ENCODE peak calls at places on chromosomes 16 and 17, in five cellular contexts. One of them, this sample, is unnamed.

GRCh38 chr17:68289936-68290267 is 1.0 kb downstream of the SLC16A6 start:
- DNase-seq in H1: no peak
- DNase-seq in trophoblast cell: no peak
- DNase-seq in mesenchymal stem cell: peak
- DNase-seq in H9: no peak
- DNase-seq in this sample: no peak

GRCh38 chr17:28705074-28705659 is 6.5 kb downstream of the PROCA1 start:
- DNase-seq in mesenchymal stem cell: no peak
- DNase-seq in H1: no peak
- DNase-seq in trophoblast cell: no peak
- DNase-seq in H9: no peak
- DNase-seq in this sample: no peak

GRCh38 chr16:85428899-85429775 is 184.0 kb upstream of the GSE1 start:
- DNase-seq in mesenchymal stem cell: no peak
- DNase-seq in trophoblast cell: no peak
- DNase-seq in H1: peak
- DNase-seq in H9: no peak
- DNase-seq in this sample: no peak

GRCh38 chr16:89210165-89210903 is 7.2 kb upstream of the ZNF778 start:
- DNase-seq in H1: no peak
- DNase-seq in H9: no peak
- DNase-seq in mesenchymal stem cell: no peak
- DNase-seq in trophoblast cell: no peak
- DNase-seq in this sample: no peak

GRCh38 chr16:51648521-51648920 is 497.5 kb upstream of the SALL1 start:
- DNase-seq in H9: no peak
- DNase-seq in trophoblast cell: no peak
- DNase-seq in H1: no peak
- DNase-seq in mesenchymal stem cell: no peak
- DNase-seq in this sample: no peak

GRCh38 chr16:27640277-27640600 is 90.3 kb downstream of the KATNIP start:
- DNase-seq in H9: peak
- DNase-seq in trophoblast cell: no peak
- DNase-seq in mesenchymal stem cell: no peak
- DNase-seq in H1: peak
- DNase-seq in this sample: no peak

GRCh38 chr17:72392056-72393010 is 271.5 kb downstream of the SOX9 start:
- DNase-seq in H9: no peak
- DNase-seq in mesenchymal stem cell: peak
- DNase-seq in H1: no peak
- DNase-seq in trophoblast cell: no peak
- DNase-seq in this sample: peak

GRCh38 chr17:63042443-63042842 is 76.4 kb downstream of the TANC2 start:
- DNase-seq in trophoblast cell: no peak
- DNase-seq in H9: no peak
- DNase-seq in H1: no peak
- DNase-seq in mesenchymal stem cell: no peak
- DNase-seq in this sample: no peak

GRCh38 chr17:46029627-46030026 is 30.6 kb downstream of the STH start:
- DNase-seq in H9: no peak
- DNase-seq in H1: no peak
- DNase-seq in mesenchymal stem cell: no peak
- DNase-seq in trophoblast cell: no peak
- DNase-seq in this sample: no peak

GRCh38 chr17:72681844-72682243 is 410.6 kb downstream of the SLC39A11 start:
- DNase-seq in H1: no peak
- DNase-seq in trophoblast cell: no peak
- DNase-seq in mesenchymal stem cell: no peak
- DNase-seq in H9: no peak
- DNase-seq in this sample: no peak

GRCh38 chr17:17351901-17352781 is 49.0 kb downstream of the NT5M start:
- DNase-seq in H9: peak
- DNase-seq in trophoblast cell: no peak
- DNase-seq in mesenchymal stem cell: peak
- DNase-seq in H1: no peak
- DNase-seq in this sample: peak

GRCh38 chr17:57370051-57370581 is 113.8 kb downstream of the MSI2 start:
- DNase-seq in H1: no peak
- DNase-seq in trophoblast cell: peak
- DNase-seq in H9: no peak
- DNase-seq in mesenchymal stem cell: peak
- DNase-seq in this sample: peak

GRCh38 chr17:49012893-49013255 is 15.7 kb downstream of the IGF2BP1 start:
- DNase-seq in mesenchymal stem cell: no peak
- DNase-seq in H9: peak
- DNase-seq in trophoblast cell: no peak
- DNase-seq in H1: no peak
- DNase-seq in this sample: no peak

GRCh38 chr17:71799657-71800056 is 321.2 kb upstream of the SOX9 start:
- DNase-seq in H1: no peak
- DNase-seq in trophoblast cell: no peak
- DNase-seq in mesenchymal stem cell: no peak
- DNase-seq in H9: no peak
- DNase-seq in this sample: no peak

GRCh38 chr16:21156767-21157467 is 1.6 kb upstream of the LDAF1 start:
- DNase-seq in H9: peak
- DNase-seq in H1: peak
- DNase-seq in mesenchymal stem cell: peak
- DNase-seq in trophoblast cell: peak
- DNase-seq in this sample: peak

GRCh38 chr16:69941251-69942098 is 9.7 kb upstream of the CLEC18A start:
- DNase-seq in H1: no peak
- DNase-seq in H9: no peak
- DNase-seq in trophoblast cell: no peak
- DNase-seq in mesenchymal stem cell: peak
- DNase-seq in this sample: no peak
- H3K4ac ChIP-seq in H1: no peak
- H3K4ac ChIP-seq in H9: peak
- H3K4ac ChIP-seq in trophoblast cell: no peak
- H3K4ac ChIP-seq in mesenchymal stem cell: no peak
- H3K4ac ChIP-seq in this sample: no peak

GRCh38 chr16:81498351-81498750 is 53.7 kb downstream of the CMIP start:
- DNase-seq in trophoblast cell: no peak
- DNase-seq in H1: no peak
- DNase-seq in H9: no peak
- DNase-seq in mesenchymal stem cell: no peak
- DNase-seq in this sample: no peak
- H3K14ac ChIP-seq in trophoblast cell: no peak
- H3K14ac ChIP-seq in H1: no peak
- H3K14ac ChIP-seq in H9: no peak
- H3K14ac ChIP-seq in mesenchymal stem cell: no peak
- H3K14ac ChIP-seq in this sample: no peak

GRCh38 chr17:27529230-27529796 is 73.1 kb downstream of the KSR1 start:
- DNase-seq in trophoblast cell: no peak
- DNase-seq in H9: no peak
- DNase-seq in H1: no peak
- DNase-seq in mesenchymal stem cell: peak
- DNase-seq in this sample: peak

GRCh38 chr17:27532269-27533067 is 76.2 kb downstream of the KSR1 start:
- DNase-seq in trophoblast cell: peak
- DNase-seq in mesenchymal stem cell: peak
- DNase-seq in H1: no peak
- DNase-seq in H9: no peak
- DNase-seq in this sample: peak

GRCh38 chr17:27530791-27531391 is 74.6 kb downstream of the KSR1 start:
- DNase-seq in trophoblast cell: no peak
- DNase-seq in H9: no peak
- DNase-seq in H1: no peak
- DNase-seq in mesenchymal stem cell: peak
- DNase-seq in this sample: peak

GRCh38 chr17:27533068-27533397 is 76.8 kb downstream of the KSR1 start:
- DNase-seq in trophoblast cell: no peak
- DNase-seq in H1: no peak
- DNase-seq in H9: no peak
- DNase-seq in mesenchymal stem cell: no peak
- DNase-seq in this sample: no peak

GRCh38 chr17:27531469-27531948 is 75.3 kb downstream of the KSR1 start:
- DNase-seq in trophoblast cell: peak
- DNase-seq in mesenchymal stem cell: no peak
- DNase-seq in H1: no peak
- DNase-seq in H9: no peak
- DNase-seq in this sample: no peak
- H3K4ac ChIP-seq in trophoblast cell: no peak
- H3K4ac ChIP-seq in mesenchymal stem cell: no peak
- H3K4ac ChIP-seq in H1: no peak
- H3K4ac ChIP-seq in H9: no peak
- H3K4ac ChIP-seq in this sample: peak

GRCh38 chr17:82334622-82335394 is 1.2 kb upstream of the SECTM1 start:
- DNase-seq in H9: no peak
- DNase-seq in H1: no peak
- DNase-seq in mesenchymal stem cell: peak
- DNase-seq in trophoblast cell: no peak
- DNase-seq in this sample: peak

GRCh38 chr17:82331345-82331939 is 2.1 kb downstream of the SECTM1 start:
- DNase-seq in H9: no peak
- DNase-seq in mesenchymal stem cell: no peak
- DNase-seq in trophoblast cell: no peak
- DNase-seq in H1: no peak
- DNase-seq in this sample: no peak

GRCh38 chr17:82334204-82334621 is 647 bp upstream of the SECTM1 start:
- DNase-seq in H1: no peak
- DNase-seq in trophoblast cell: no peak
- DNase-seq in mesenchymal stem cell: no peak
- DNase-seq in H9: peak
- DNase-seq in this sample: no peak

GRCh38 chr17:82333279-82334171 is at the start of gene SECTM1:
- DNase-seq in trophoblast cell: no peak
- DNase-seq in mesenchymal stem cell: peak
- DNase-seq in H1: no peak
- DNase-seq in H9: peak
- DNase-seq in this sample: peak

GRCh38 chr17:82332669-82333278 is 792 bp downstream of the SECTM1 start:
- DNase-seq in H9: peak
- DNase-seq in mesenchymal stem cell: peak
- DNase-seq in trophoblast cell: peak
- DNase-seq in H1: no peak
- DNase-seq in this sample: peak
- H3K14ac ChIP-seq in H9: no peak
- H3K14ac ChIP-seq in mesenchymal stem cell: no peak
- H3K14ac ChIP-seq in trophoblast cell: no peak
- H3K14ac ChIP-seq in H1: no peak
- H3K14ac ChIP-seq in this sample: peak

GRCh38 chr17:27433521-27433920 is 22.7 kb upstream of the KSR1 start:
- DNase-seq in trophoblast cell: no peak
- DNase-seq in H1: no peak
- DNase-seq in H9: no peak
- DNase-seq in mesenchymal stem cell: no peak
- DNase-seq in this sample: no peak

GRCh38 chr17:27430882-27431491 is 25.3 kb upstream of the KSR1 start:
- DNase-seq in trophoblast cell: peak
- DNase-seq in H1: peak
- DNase-seq in mesenchymal stem cell: peak
- DNase-seq in H9: peak
- DNase-seq in this sample: peak

GRCh38 chr17:27428781-27429505 is 27.3 kb upstream of the KSR1 start:
- DNase-seq in H1: no peak
- DNase-seq in trophoblast cell: no peak
- DNase-seq in mesenchymal stem cell: no peak
- DNase-seq in H9: no peak
- DNase-seq in this sample: no peak

GRCh38 chr17:27430383-27430840 is 25.8 kb upstream of the KSR1 start:
- DNase-seq in trophoblast cell: no peak
- DNase-seq in H9: no peak
- DNase-seq in H1: no peak
- DNase-seq in mesenchymal stem cell: no peak
- DNase-seq in this sample: no peak

GRCh38 chr17:27429666-27430382 is 26.4 kb upstream of the KSR1 start:
- DNase-seq in H1: no peak
- DNase-seq in mesenchymal stem cell: no peak
- DNase-seq in trophoblast cell: no peak
- DNase-seq in H9: no peak
- DNase-seq in this sample: no peak
- H3K4ac ChIP-seq in H1: no peak
- H3K4ac ChIP-seq in mesenchymal stem cell: no peak
- H3K4ac ChIP-seq in trophoblast cell: no peak
- H3K4ac ChIP-seq in H9: no peak
- H3K4ac ChIP-seq in this sample: no peak

This sample was measured in IMR-90.